ENCODE peak calls at places on chromosomes 13 and 19, in seven cellular contexts. One of them, this sample, is unnamed.

GRCh38 chr13:29704648-29705047 is 109.2 kb upstream of the SLC7A1 start:
- DNase-seq in GM20000: no peak
- DNase-seq in AG09319: no peak
- DNase-seq in thyroid gland: peak
- DNase-seq in pancreas: no peak
- DNase-seq in Calu3: no peak
- DNase-seq in HFFc6: peak
- DNase-seq in this sample: no peak

GRCh38 chr19:49849433-49850220 is 1.3 kb upstream of the PTOV1 start:
- DNase-seq in GM20000: no peak
- DNase-seq in AG09319: no peak
- DNase-seq in pancreas: no peak
- DNase-seq in thyroid gland: no peak
- DNase-seq in Calu3: no peak
- DNase-seq in HFFc6: no peak
- DNase-seq in this sample: no peak

GRCh38 chr13:45296259-45296658 is 44.7 kb downstream of the TPT1 start:
- DNase-seq in AG09319: no peak
- DNase-seq in thyroid gland: no peak
- DNase-seq in pancreas: no peak
- DNase-seq in HFFc6: no peak
- DNase-seq in GM20000: no peak
- DNase-seq in Calu3: no peak
- DNase-seq in this sample: no peak

GRCh38 chr13:72050251-72050650 is 183.2 kb upstream of the DACH1 start:
- DNase-seq in pancreas: no peak
- DNase-seq in HFFc6: no peak
- DNase-seq in Calu3: no peak
- DNase-seq in AG09319: no peak
- DNase-seq in thyroid gland: no peak
- DNase-seq in GM20000: no peak
- DNase-seq in this sample: no peak

GRCh38 chr19:33456076-33456844 is 65.3 kb downstream of the PEPD start:
- DNase-seq in pancreas: no peak
- DNase-seq in HFFc6: no peak
- DNase-seq in thyroid gland: no peak
- DNase-seq in Calu3: no peak
- DNase-seq in GM20000: no peak
- DNase-seq in AG09319: no peak
- DNase-seq in this sample: no peak

GRCh38 chr13:34458756-34459462 is 483.2 kb upstream of the NBEA start:
- DNase-seq in HFFc6: no peak
- DNase-seq in thyroid gland: no peak
- DNase-seq in pancreas: no peak
- DNase-seq in AG09319: no peak
- DNase-seq in GM20000: no peak
- DNase-seq in Calu3: no peak
- DNase-seq in this sample: no peak

GRCh38 chr13:110498327-110498726 is 63.2 kb downstream of the RAB20 start:
- DNase-seq in AG09319: no peak
- DNase-seq in pancreas: no peak
- DNase-seq in thyroid gland: no peak
- DNase-seq in Calu3: no peak
- DNase-seq in HFFc6: no peak
- DNase-seq in GM20000: no peak
- DNase-seq in this sample: no peak

GRCh38 chr19:45125975-45126493 is 33.1 kb downstream of the PPP1R37 start:
- DNase-seq in HFFc6: peak
- DNase-seq in pancreas: peak
- DNase-seq in AG09319: no peak
- DNase-seq in Calu3: peak
- DNase-seq in GM20000: peak
- DNase-seq in thyroid gland: peak
- DNase-seq in this sample: peak

GRCh38 chr19:32555786-32556185 is 25.2 kb upstream of the PDCD5 start:
- DNase-seq in AG09319: no peak
- DNase-seq in pancreas: no peak
- DNase-seq in HFFc6: no peak
- DNase-seq in GM20000: no peak
- DNase-seq in Calu3: no peak
- DNase-seq in thyroid gland: no peak
- DNase-seq in this sample: no peak

GRCh38 chr19:3033595-3034193 is 4.6 kb upstream of the TLE2 start:
- DNase-seq in AG09319: no peak
- DNase-seq in pancreas: no peak
- DNase-seq in HFFc6: no peak
- DNase-seq in GM20000: no peak
- DNase-seq in thyroid gland: no peak
- DNase-seq in Calu3: no peak
- DNase-seq in this sample: no peak

GRCh38 chr19:51375504-51376221 is 3.2 kb upstream of the NKG7 start:
- DNase-seq in thyroid gland: no peak
- DNase-seq in GM20000: no peak
- DNase-seq in pancreas: no peak
- DNase-seq in HFFc6: no peak
- DNase-seq in AG09319: no peak
- DNase-seq in Calu3: no peak
- DNase-seq in this sample: no peak

GRCh38 chr19:47021536-47022139 is 2.0 kb downstream of the NPAS1 start:
- DNase-seq in HFFc6: no peak
- DNase-seq in Calu3: no peak
- DNase-seq in AG09319: no peak
- DNase-seq in GM20000: peak
- DNase-seq in thyroid gland: no peak
- DNase-seq in pancreas: no peak
- DNase-seq in this sample: no peak

GRCh38 chr19:4063369-4064072 is 3.2 kb downstream of the ZBTB7A start:
- DNase-seq in thyroid gland: no peak
- DNase-seq in HFFc6: no peak
- DNase-seq in pancreas: no peak
- DNase-seq in Calu3: no peak
- DNase-seq in GM20000: no peak
- DNase-seq in AG09319: no peak
- DNase-seq in this sample: no peak
- TF ChIP-seq CTCF in thyroid gland: no peak
- TF ChIP-seq CTCF in HFFc6: peak
- TF ChIP-seq CTCF in pancreas: no peak
- TF ChIP-seq CTCF in Calu3: no peak
- TF ChIP-seq CTCF in GM20000: no peak
- TF ChIP-seq CTCF in AG09319: no peak
- TF ChIP-seq CTCF in this sample: no peak

GRCh38 chr13:38641164-38641948 is 45.5 kb upstream of the FREM2 start:
- DNase-seq in HFFc6: no peak
- DNase-seq in GM20000: no peak
- DNase-seq in thyroid gland: no peak
- DNase-seq in Calu3: no peak
- DNase-seq in pancreas: no peak
- DNase-seq in AG09319: no peak
- DNase-seq in this sample: no peak
- TF ChIP-seq CTCF in HFFc6: peak
- TF ChIP-seq CTCF in GM20000: no peak
- TF ChIP-seq CTCF in thyroid gland: no peak
- TF ChIP-seq CTCF in Calu3: no peak
- TF ChIP-seq CTCF in pancreas: no peak
- TF ChIP-seq CTCF in AG09319: peak
- TF ChIP-seq CTCF in this sample: peak

GRCh38 chr13:26583662-26584061 is 26.2 kb downstream of the WASF3 start:
- DNase-seq in Calu3: no peak
- DNase-seq in GM20000: no peak
- DNase-seq in HFFc6: no peak
- DNase-seq in AG09319: no peak
- DNase-seq in pancreas: no peak
- DNase-seq in thyroid gland: peak
- DNase-seq in this sample: no peak

GRCh38 chr13:26587251-26587650 is 29.8 kb downstream of the WASF3 start:
- DNase-seq in AG09319: no peak
- DNase-seq in Calu3: no peak
- DNase-seq in HFFc6: no peak
- DNase-seq in thyroid gland: no peak
- DNase-seq in pancreas: no peak
- DNase-seq in GM20000: no peak
- DNase-seq in this sample: no peak

GRCh38 chr13:26585136-26585535 is 27.7 kb downstream of the WASF3 start:
- DNase-seq in thyroid gland: no peak
- DNase-seq in AG09319: no peak
- DNase-seq in GM20000: no peak
- DNase-seq in Calu3: no peak
- DNase-seq in HFFc6: peak
- DNase-seq in pancreas: no peak
- DNase-seq in this sample: no peak

GRCh38 chr13:26589754-26590153 is 32.3 kb downstream of the WASF3 start:
- DNase-seq in HFFc6: no peak
- DNase-seq in AG09319: no peak
- DNase-seq in pancreas: no peak
- DNase-seq in Calu3: no peak
- DNase-seq in GM20000: no peak
- DNase-seq in thyroid gland: peak
- DNase-seq in this sample: no peak

GRCh38 chr13:26584713-26585112 is 27.2 kb downstream of the WASF3 start:
- DNase-seq in Calu3: no peak
- DNase-seq in thyroid gland: no peak
- DNase-seq in AG09319: no peak
- DNase-seq in HFFc6: peak
- DNase-seq in pancreas: no peak
- DNase-seq in GM20000: no peak
- DNase-seq in this sample: no peak
- TF ChIP-seq CTCF in Calu3: no peak
- TF ChIP-seq CTCF in thyroid gland: no peak
- TF ChIP-seq CTCF in AG09319: no peak
- TF ChIP-seq CTCF in HFFc6: no peak
- TF ChIP-seq CTCF in pancreas: no peak
- TF ChIP-seq CTCF in GM20000: no peak
- TF ChIP-seq CTCF in this sample: no peak

DNA sequence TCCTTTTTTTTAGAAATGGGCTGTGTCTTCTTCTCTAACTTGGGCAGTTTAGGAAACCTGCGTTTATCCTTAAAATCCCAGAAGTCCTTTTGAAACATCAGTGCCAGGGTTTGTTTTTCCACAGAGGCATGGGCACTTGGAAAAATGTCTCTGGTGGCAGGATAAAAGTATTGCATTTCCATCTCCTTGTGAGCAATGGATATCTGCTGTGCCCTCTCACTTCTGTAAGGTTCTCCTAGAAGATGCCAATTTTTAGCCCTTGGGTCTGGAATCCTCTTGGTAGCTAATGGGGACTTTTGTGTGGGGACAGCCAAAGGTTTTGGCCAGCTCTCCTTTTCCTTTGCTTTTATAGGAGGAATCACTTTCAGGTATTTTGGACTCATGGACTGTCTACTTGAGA is 21.0 kb downstream of the WDR87 start:
- DNase-seq in GM20000: no peak
- DNase-seq in Calu3: no peak
- DNase-seq in AG09319: no peak
- DNase-seq in pancreas: no peak
- DNase-seq in thyroid gland: no peak
- DNase-seq in HFFc6: no peak
- DNase-seq in this sample: no peak
- TF ChIP-seq CTCF in GM20000: no peak
- TF ChIP-seq CTCF in Calu3: no peak
- TF ChIP-seq CTCF in AG09319: no peak
- TF ChIP-seq CTCF in pancreas: no peak
- TF ChIP-seq CTCF in thyroid gland: no peak
- TF ChIP-seq CTCF in HFFc6: peak
- TF ChIP-seq CTCF in this sample: no peak

This sample was measured in endothelial cell.